ENCODE peak calls at places on chromosomes 3 and 15, in seven cellular contexts. G is IMR-90, F is HepG2, C is H1, M is GM12878, T is SK-N-SH, B is K562. D is an unnamed sample.

GRCh38 chr15:44009056-44009455 is 182.3 kb downstream of the WDR76 start:
- DNase-seq in G (peak), F (no peak), C (no peak), M (no peak), T (no peak), B (no peak), D (peak)

GRCh38 chr3:142536519-142536918 is 42.0 kb downstream of the ATR start:
- DNase-seq in G (no peak), F (peak), C (no peak), M (no peak), T (no peak), B (no peak), D (no peak)

GRCh38 chr3:170953736-170954135 is 45.3 kb upstream of the EIF5A2 start:
- DNase-seq in G (no peak), F (no peak), C (no peak), M (no peak), T (no peak), B (no peak), D (no peak)

GRCh38 chr15:69565066-69565465 is 112.4 kb downstream of the RPLP1 start:
- DNase-seq in G (no peak), F (no peak), C (no peak), M (no peak), T (no peak), B (no peak), D (no peak)

GRCh38 chr15:74548236-74548635 is 7.2 kb downstream of the ARID3B start:
- DNase-seq in G (no peak), F (no peak), C (no peak), M (no peak), T (no peak), B (no peak), D (no peak)

GRCh38 chr15:101447561-101448071 is 41.9 kb downstream of the PCSK6 start:
- DNase-seq in G (no peak), F (no peak), C (no peak), M (no peak), T (peak), B (no peak), D (no peak)

GRCh38 chr3:58084166-58084565 is 75.9 kb downstream of the FLNB start:
- DNase-seq in G (peak), F (no peak), C (no peak), M (no peak), T (no peak), B (peak), D (no peak)

GRCh38 chr3:172126741-172127140 is 87.4 kb downstream of the FNDC3B start:
- DNase-seq in G (no peak), F (no peak), C (no peak), M (no peak), T (no peak), B (no peak), D (no peak)

GRCh38 chr3:72316501-72317279 is 531.6 kb downstream of the SHQ1 start:
- DNase-seq in G (no peak), F (no peak), C (no peak), M (no peak), T (no peak), B (no peak), D (no peak)

GRCh38 chr3:104180906-104181305 is 1185.8 kb upstream of the ALCAM start:
- DNase-seq in G (no peak), F (no peak), C (no peak), M (no peak), T (no peak), B (no peak), D (no peak)

GRCh38 chr15:39946862-39947261 is 12.9 kb downstream of the EIF2AK4 start:
- DNase-seq in G (peak), F (no peak), C (no peak), M (no peak), T (no peak), B (no peak), D (no peak)

GRCh38 chr3:127008236-127008635 is 25.3 kb downstream of the PLXNA1 start:
- DNase-seq in G (no peak), F (no peak), C (no peak), M (no peak), T (peak), B (no peak), D (no peak)

GRCh38 chr3:126304704-126305103 is 52.5 kb downstream of the KLF15 start:
- DNase-seq in G (peak), F (no peak), C (no peak), M (no peak), T (no peak), B (no peak), D (no peak)

GRCh38 chr15:65758242-65758641 is 33.9 kb downstream of the DENND4A start:
- DNase-seq in G (no peak), F (no peak), C (no peak), M (no peak), T (no peak), B (no peak), D (no peak)

GRCh38 chr15:79307251-79307650 is 3.7 kb upstream of the TMED3 start:
- DNase-seq in G (no peak), F (no peak), C (no peak), M (no peak), T (no peak), B (no peak), D (no peak)

GRCh38 chr3:142047021-142047369 is 102.3 kb downstream of the TFDP2 start:
- DNase-seq in G (no peak), F (no peak), C (no peak), M (no peak), T (no peak), B (no peak), D (no peak)

GRCh38 chr3:28317438-28318022 is 31.0 kb upstream of the ZCWPW2 start:
- DNase-seq in G (peak), F (peak), C (no peak), M (no peak), T (peak), B (peak), D (peak)

GRCh38 chr3:13088020-13089006 is 15.1 kb upstream of the IQSEC1 start:
- DNase-seq in G (no peak), F (no peak), C (no peak), M (no peak), T (no peak), B (no peak), D (no peak)

GRCh38 chr15:68542771-68543544 is 35.8 kb upstream of the CORO2B start:
- DNase-seq in G (peak), F (peak), C (no peak), M (no peak), T (no peak), B (no peak), D (no peak)

GRCh38 chr3:108736821-108737220 is 20.4 kb downstream of the RETNLB start:
- DNase-seq in G (no peak), F (no peak), C (no peak), M (no peak), T (no peak), B (no peak), D (no peak)

GRCh38 chr3:153070153-153070868 is 91.7 kb upstream of the RAP2B start:
- DNase-seq in G (peak), F (no peak), C (no peak), M (no peak), T (no peak), B (peak), D (no peak)

GRCh38 chr3:94532951-94533350 is 470.1 kb downstream of the NSUN3 start:
- DNase-seq in G (no peak), F (no peak), C (no peak), M (no peak), T (no peak), B (no peak), D (no peak)

GRCh38 chr3:127096256-127097008 is 96.5 kb upstream of the PRR23E start:
- DNase-seq in G (no peak), F (no peak), C (no peak), M (no peak), T (no peak), B (no peak), D (no peak)

GRCh38 chr15:99954361-99955180 is 221.3 kb upstream of the LYSMD4 start:
- DNase-seq in G (no peak), F (no peak), C (peak), M (no peak), T (no peak), B (no peak), D (no peak)

GRCh38 chr3:194136519-194137313 is 768 bp downstream of the HES1 start:
- DNase-seq in G (peak), F (peak), C (peak), M (no peak), T (peak), B (no peak), D (no peak)

DNA sequence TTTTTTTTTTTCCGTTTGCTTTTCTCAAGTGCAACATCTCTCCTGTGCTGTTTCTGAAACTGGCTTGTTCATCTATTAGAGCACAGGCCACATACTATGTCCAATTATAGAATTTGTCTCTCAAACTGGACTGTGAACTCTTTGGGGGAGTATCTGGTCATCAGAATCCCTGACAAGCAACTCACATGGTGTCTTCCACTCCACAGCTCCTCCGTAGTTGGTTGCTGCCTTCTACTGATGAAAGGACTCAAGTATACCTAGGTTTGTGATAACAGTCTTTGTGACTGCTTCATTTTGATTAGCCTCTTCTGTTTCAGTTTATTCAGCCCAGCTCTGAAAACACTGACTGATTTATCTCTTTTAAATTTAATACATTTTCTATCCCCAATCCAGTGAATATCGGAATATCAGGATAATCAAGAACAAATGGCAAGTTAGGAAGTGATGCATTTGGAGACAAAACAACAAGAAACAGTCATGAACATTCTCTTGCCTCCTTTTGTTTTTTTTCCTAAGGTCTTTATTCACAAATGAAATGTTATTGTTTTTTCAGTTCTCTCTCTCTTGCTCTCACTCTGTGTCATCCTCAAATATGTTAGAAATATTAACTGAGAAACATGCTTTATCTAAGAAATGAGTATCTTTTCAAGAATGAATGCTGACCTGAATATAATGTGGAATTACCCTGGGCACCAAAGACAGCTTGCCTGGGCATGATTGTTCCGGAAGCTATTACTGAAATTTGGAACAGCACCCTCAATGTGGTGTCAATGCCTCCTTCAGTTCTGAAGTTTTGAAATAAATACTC is 51.2 kb downstream of the RBMS3 start:
- DNase-seq in G (no peak), F (no peak), C (no peak), M (no peak), T (no peak), B (no peak), D (no peak)
- H2AFZ ChIP-seq in G (no peak), F (no peak), C (peak), M (no peak), T (peak), B (no peak), D (no peak)

GRCh38 chr15:41978534-41978933 is 6.2 kb upstream of the EHD4 start:
- DNase-seq in G (no peak), F (no peak), C (peak), M (no peak), T (no peak), B (no peak), D (no peak)
- TF ChIP-seq RAD21 in G (no peak), F (no peak), C (no peak), M (no peak), T (no peak), B (no peak), D (no peak)

GRCh38 chr3:183895296-183895695 is 10.6 kb upstream of the PARL start:
- DNase-seq in G (peak), F (peak), C (no peak), M (no peak), T (peak), B (peak), D (peak)
- H2AFZ ChIP-seq in G (no peak), F (no peak), C (no peak), M (no peak), T (peak), B (no peak), D (peak)

DNA sequence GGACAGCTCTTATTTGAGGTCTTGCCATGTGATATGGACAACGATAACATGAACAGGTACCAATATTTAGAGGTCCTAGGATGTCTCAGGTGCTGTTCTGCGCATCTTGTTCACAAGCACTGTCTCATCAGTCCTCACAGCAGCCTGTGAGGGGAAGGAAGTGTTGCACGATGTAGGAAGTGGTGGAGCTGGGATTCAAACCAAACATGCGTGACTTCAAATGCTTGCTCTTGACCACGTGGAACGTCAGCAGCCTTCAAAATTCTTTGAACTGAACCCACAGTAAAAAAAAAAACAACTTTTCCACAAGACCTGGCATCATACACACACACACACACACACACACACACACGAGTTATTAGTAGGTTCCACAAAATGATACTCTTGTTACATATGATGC is 153.4 kb upstream of the SMAD3 start:
- DNase-seq in G (no peak), F (no peak), C (no peak), M (no peak), T (no peak), B (no peak), D (no peak)
- TF ChIP-seq RAD21 in G (no peak), F (no peak), C (no peak), M (no peak), T (no peak), B (no peak), D (no peak)

DNA sequence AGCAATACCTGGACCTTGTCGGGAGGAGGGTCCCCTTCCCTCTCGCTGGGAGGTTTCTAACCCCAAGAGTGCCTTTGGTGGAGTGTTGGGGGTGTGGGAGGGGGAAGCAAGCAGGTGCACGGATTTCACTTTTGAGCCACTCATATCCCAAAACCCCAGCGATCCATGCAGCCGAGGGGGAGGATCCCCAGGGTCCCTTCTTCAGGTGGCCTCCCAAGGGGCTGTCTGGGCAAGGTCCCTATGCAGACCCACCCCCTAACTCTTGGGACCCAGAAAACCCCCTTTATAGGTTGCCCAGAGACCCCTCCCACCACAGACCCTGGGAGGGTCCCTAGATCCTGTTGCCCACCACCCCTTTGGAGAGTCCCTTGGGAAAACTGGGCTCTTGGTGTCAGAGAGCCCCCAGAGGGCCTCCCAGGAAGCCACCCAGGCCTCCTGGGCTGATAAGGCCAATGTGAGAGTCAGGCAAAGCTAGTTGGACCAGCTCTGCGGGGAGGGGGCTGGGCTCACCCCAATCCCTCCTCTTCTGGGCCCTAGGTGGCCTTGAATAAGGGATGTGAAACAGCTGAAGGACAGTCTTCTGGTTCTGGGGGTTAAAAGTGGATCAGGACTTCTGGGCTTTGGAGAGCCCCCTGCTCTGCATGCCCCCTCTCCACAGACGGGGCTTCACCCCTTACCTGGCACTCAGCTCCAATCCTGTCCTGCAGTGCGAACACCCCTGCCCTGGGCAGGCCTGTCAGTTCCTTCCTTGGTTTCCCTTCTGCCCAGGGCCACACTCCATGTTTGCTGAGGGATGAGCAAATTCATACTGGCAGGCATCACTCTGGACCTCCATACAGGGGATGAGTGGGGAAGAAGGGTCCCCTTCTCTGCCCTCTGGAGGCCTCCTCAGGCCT is 932 bp upstream of the PLCD1 start:
- DNase-seq in G (no peak), F (no peak), C (no peak), M (no peak), T (no peak), B (peak), D (no peak)
- H2AFZ ChIP-seq in G (peak), F (no peak), C (peak), M (no peak), T (peak), B (peak), D (peak)

DNA sequence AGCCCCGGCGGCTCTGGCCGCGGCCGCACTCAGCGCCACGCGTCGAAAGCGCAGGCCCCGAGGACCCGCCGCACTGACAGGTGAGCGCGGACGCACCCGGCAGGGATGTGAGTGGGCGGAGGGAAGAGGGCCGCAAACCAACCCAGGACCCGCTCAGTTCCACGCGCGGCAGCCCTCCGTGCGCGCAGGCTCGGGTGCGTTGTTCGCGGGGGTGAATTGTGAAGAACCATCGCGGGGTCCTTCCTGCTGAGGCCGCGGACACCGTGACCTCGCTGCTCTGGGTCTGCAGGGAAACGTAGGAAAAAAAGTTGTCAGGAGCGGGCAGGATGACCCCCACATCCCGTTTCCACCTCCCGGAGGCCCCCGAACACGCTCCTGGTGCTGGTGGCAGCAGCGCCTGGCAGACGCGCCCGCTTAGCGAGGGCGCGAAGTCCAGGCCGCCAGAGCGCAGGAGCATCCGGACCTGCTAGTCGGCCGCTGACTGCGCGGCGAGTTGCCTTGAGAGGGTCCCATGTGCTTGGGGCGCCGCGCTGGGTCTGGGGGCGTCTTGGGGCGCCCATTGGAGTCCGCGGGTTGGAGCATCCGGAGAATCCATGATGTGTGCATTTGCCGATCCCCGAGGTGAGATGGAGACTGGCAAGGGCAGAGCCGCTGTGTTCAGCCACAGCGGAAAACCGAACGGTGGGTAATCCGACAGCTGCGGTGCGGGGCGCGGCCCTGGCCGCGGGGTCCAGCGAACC is 448 bp downstream of the GREM1 start:
- DNase-seq in G (no peak), F (no peak), C (no peak), M (no peak), T (peak), B (no peak), D (no peak)
- TF ChIP-seq RAD21 in G (no peak), F (no peak), C (no peak), M (no peak), T (no peak), B (no peak), D (no peak)

DNA sequence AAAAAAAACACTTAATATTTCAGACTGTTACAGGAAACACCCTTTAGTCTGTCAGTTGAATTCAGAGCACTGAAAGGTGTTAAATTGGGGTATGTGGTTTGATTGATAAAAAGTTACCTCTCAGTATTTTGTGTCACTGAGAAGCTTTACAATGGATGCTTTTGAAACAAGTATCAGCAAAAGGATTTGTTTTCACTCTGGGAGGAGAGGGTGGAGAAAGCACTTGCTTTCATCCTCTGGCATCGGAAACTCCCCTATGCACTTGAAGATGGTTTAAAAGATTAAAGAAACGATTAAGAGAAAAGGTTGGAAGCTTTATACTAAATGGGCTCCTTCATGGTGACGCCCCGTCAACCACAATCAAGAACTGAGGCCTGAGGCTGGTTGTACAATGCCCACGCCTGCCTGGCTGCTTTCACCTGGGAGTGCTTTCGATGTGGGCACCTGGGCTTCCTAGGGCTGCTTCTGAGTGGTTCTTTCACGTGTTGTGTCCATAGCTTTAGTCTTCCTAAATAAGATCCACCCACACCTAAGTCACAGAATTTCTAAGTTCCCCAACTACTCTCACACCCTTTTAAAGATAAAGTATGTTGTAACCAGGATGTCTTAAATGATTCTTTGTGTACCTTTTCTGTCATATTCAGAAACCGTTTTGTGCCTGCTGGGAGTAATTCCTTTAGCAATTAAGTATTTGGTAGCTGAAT is 17.9 kb downstream of the TMEM43 start:
- DNase-seq in G (no peak), F (no peak), C (no peak), M (no peak), T (no peak), B (no peak), D (no peak)
- H2AFZ ChIP-seq in G (no peak), F (no peak), C (no peak), M (no peak), T (no peak), B (no peak), D (no peak)

DNA sequence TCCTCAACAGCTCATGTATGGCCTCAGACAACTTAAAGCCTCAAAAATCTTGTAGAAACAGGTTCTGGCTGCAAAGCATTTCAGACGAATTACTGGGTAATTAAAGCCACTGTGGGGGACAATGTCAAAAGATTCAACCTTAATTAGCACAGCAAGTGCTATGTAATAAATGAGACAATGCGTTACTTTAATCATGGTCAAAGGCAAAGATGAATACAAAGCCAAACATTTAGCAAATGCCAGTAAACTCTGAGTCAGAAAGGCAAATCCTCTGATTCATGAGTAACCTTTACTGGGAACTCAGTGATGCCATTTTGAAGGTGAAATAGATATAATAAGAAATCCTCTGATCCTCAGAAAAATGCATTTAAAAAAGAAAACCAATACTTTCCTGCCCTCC is 1111.3 kb downstream of the TUSC7 start:
- DNase-seq in G (peak), F (no peak), C (no peak), M (no peak), T (no peak), B (no peak), D (no peak)
- TF ChIP-seq RAD21 in G (no peak), F (no peak), C (no peak), M (no peak), T (no peak), B (no peak), D (no peak)